ENCODE peak calls at places on chromosomes 1 and 21, in four cellular contexts. M, L, N and K are unnamed samples.
A peak's percentile ranks its signal among the peaks of the same experiment; 100 is the strongest.

GRCh38 chr1:39788758-39789570 is at the start of gene BMP8B:
- DNase-seq in M (peak; percentile 74), L (no peak), N (peak; percentile 82), K (no peak)

GRCh38 chr1:210687582-210688279 is 359.0 kb downstream of the HHAT start:
- DNase-seq in M (no peak), L (no peak), N (no peak), K (no peak)

GRCh38 chr1:71047635-71048607 is at the start of gene PTGER3:
- DNase-seq in M (peak; percentile 68), L (no peak), N (peak; percentile 48), K (no peak)

GRCh38 chr1:51336711-51337110 is 6.3 kb upstream of the TTC39A start:
- DNase-seq in M (no peak), L (no peak), N (no peak), K (no peak)

GRCh38 chr1:184362876-184363275 is 24.0 kb upstream of the C1orf21 start:
- DNase-seq in M (no peak), L (peak; percentile 0), N (no peak), K (peak; percentile 36)

GRCh38 chr21:41426656-41427311 is 745 bp downstream of the MX1 start:
- DNase-seq in M (no peak), L (no peak), N (no peak), K (no peak)

GRCh38 chr1:159065106-159065505 is 11.5 kb downstream of the AIM2 start:
- DNase-seq in M (no peak), L (no peak), N (no peak), K (no peak)

GRCh38 chr1:71465093-71465492 is 384.3 kb upstream of the ZRANB2 start:
- DNase-seq in M (no peak), L (no peak), N (no peak), K (no peak)

GRCh38 chr1:53350853-53351767 is 23.2 kb upstream of the LRP8 start:
- DNase-seq in M (no peak), L (no peak), N (no peak), K (no peak)

GRCh38 chr21:42302292-42302650 is 12.9 kb downstream of the TFF3 start:
- DNase-seq in M (no peak), L (no peak), N (no peak), K (no peak)

GRCh38 chr1:28437924-28438699 is 67.7 kb upstream of the RCC1 start:
- DNase-seq in M (peak; percentile 89), L (peak; percentile 89), N (peak; percentile 87), K (peak; percentile 92)

GRCh38 chr1:242523968-242524570 is 428 bp downstream of the PLD5 start:
- DNase-seq in M (no peak), L (no peak), N (no peak), K (no peak)

GRCh38 chr21:43889055-43889454 is 24.0 kb downstream of the AGPAT3 start:
- DNase-seq in M (no peak), L (no peak), N (no peak), K (no peak)

GRCh38 chr1:156115514-156116374 is 1.2 kb downstream of the LMNA start:
- DNase-seq in M (peak; percentile 88), L (peak; percentile 62), N (peak; percentile 66), K (no peak)

GRCh38 chr1:99970713-99971255 is 988 bp downstream of the SLC35A3 start:
- DNase-seq in M (no peak), L (no peak), N (no peak), K (no peak)

GRCh38 chr21:25809013-25809412 is 74.2 kb downstream of the GABPA start:
- DNase-seq in M (no peak), L (no peak), N (no peak), K (no peak)

GRCh38 chr1:234597894-234598293 is 12.1 kb downstream of the IRF2BP2 start:
- DNase-seq in M (no peak), L (peak; percentile 66), N (no peak), K (no peak)

GRCh38 chr1:2322065-2322571 is 69.2 kb downstream of the MORN1 start:
- DNase-seq in M (peak; percentile 88), L (peak; percentile 90), N (peak; percentile 84), K (peak; percentile 76)

GRCh38 chr1:169925505-169926482 is 32.1 kb upstream of the SCYL3 start:
- DNase-seq in M (no peak), L (no peak), N (no peak), K (no peak)

GRCh38 chr1:173503391-173503790 is 26.3 kb downstream of the PRDX6 start:
- DNase-seq in M (no peak), L (no peak), N (no peak), K (no peak)

GRCh38 chr1:150017206-150017750 is 6.8 kb upstream of the OTUD7B start:
- DNase-seq in M (no peak), L (no peak), N (peak; percentile 70), K (no peak)

GRCh38 chr1:71796044-71796443 is 486.3 kb downstream of the NEGR1 start:
- DNase-seq in M (no peak), L (no peak), N (no peak), K (no peak)

GRCh38 chr1:60101516-60101915 is 27.9 kb upstream of the C1orf87 start:
- DNase-seq in M (no peak), L (no peak), N (no peak), K (no peak)

GRCh38 chr1:212794561-212795014 is 2.9 kb downstream of the TATDN3 start:
- DNase-seq in M (no peak), L (no peak), N (no peak), K (no peak)

GRCh38 chr1:117347907-117348306 is 19.3 kb upstream of the MAN1A2 start:
- DNase-seq in M (no peak), L (no peak), N (no peak), K (no peak)

GRCh38 chr1:105027838-105028471 is 1278.3 kb downstream of the AMY1C start:
- DNase-seq in M (no peak), L (no peak), N (no peak), K (no peak)

GRCh38 chr1:231636157-231636556 is 9.6 kb downstream of the DISC1 start:
- DNase-seq in M (no peak), L (peak; percentile 74), N (no peak), K (no peak)

GRCh38 chr1:101181930-101182329 is 54.9 kb upstream of the S1PR1 start:
- DNase-seq in M (no peak), L (peak; percentile 52), N (no peak), K (no peak)

DNA sequence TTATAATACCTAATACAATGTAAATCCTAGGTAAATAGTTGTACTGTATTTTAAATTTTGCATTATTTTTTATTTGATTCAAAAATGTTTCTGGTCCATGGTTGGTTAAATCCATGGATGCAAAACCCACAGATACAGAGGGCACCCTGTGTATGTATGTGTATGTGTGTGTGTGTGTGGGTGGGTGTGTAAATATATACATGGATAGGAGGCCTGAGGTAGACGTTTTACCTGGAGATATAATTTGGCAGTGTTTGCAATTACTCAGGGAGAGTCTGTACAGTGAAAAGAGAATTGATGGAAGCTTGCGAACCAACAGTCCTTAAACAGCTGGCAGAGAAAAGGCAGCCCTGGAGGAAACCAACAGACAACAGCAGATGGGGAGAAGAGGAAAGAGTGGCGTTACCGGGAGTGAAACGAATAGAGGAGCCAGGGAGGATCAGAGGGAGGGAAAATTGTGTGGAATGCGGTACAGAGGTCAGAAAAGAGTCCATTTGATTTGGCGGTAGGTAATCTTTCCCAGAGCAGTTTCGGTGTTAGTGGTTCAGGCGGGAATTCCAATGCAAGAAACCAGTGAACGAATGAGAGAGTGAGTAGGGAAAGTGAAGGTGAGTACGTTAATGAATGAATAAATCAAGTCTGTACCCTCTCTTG is 47.9 kb upstream of the NBL1 start:
- DNase-seq in M (no peak), L (no peak), N (no peak), K (no peak)
- TF ChIP-seq CTCF in M (no peak), L (no peak), N (no peak), K (no peak)

DNA sequence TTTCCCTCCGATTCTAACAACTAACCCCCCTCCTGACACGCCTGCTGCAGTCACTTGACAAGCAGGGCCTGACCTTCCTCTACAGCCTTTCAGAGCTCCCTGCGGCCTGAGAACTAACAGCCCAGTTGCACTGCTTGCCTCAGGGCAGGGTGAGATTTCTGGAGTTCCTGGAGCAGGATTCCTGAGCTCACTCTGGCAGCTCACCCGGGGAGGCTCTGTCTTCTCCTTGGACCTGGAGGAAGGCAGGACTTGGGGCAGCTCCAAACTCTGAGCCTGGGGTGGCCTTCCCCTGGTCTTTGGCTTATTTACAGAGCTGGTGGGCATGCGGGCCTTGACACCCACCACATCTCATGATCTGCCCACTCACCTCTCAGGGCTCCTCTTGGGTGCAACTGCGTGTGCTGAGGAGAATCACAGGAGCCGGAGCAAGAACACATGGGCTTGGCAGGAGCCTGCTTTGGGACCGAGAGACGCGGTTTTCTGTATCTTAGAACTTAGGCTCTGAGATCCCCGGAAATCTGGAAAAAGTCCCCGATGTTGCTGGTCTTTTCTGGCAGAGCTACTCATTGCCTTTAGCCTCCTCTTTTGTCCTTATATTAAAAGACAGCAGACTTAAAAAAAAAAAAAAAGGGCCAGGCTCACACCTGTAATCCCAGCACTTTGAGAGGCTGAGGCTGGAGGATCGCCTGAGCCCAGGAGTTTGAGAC is 13.1 kb upstream of the SLC25A34 start:
- DNase-seq in M (no peak), L (no peak), N (no peak), K (no peak)
- H3K36me3 ChIP-seq in M (peaks cover 95% of the 10 kb centered on the region), L (peaks cover 33% of the 10 kb centered on the region), N (no peaks in the 10 kb centered on the region), K (peaks cover 41% of the 10 kb centered on the region)

DNA sequence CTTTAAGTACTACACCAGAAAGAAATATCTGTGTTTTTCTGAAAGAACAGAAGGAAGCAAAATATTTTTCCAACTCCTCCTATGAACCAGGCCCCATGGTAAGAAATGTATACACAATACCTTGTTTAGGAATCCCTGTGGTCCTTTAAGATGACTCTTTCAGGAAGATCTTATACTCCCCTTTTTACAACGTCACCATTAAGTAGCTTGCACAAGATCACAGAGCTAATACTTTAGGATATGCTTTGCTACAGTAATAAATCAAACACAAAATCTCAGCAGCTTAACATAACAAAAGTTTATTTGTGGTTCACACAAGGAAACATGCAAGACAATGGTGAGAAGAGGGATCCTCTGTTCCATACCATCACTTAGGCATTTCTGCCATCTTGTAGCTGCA is 8.9 kb upstream of the LAMB3 start:
- DNase-seq in M (no peak), L (no peak), N (no peak), K (no peak)
- H3K27me3 ChIP-seq in M (no peaks in the 10 kb centered on the region), L (no peaks in the 10 kb centered on the region), N (no peaks in the 10 kb centered on the region), K (peaks cover 2% of the 10 kb centered on the region)

DNA sequence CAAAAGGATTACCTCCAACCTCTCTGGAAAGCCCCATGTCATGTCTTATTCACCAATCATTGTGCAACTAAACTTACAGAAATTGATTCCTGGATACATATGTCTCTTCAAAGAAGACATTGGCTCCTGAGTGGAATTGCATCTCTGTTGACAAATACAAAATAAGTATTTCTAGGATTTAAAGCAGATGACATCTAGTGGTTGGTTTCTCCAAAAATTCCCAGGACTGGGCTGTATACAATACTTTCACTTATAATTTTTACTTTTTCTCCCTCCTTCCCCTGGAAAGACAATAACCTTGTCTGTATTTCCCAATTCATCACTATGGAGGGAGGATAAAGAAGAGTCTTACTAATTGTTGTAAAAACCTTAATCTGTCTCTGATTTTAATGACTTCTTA is 1347.4 kb downstream of the NCAM2 start:
- DNase-seq in M (no peak), L (no peak), N (no peak), K (no peak)
- TF ChIP-seq CTCF in M (no peak), L (no peak), N (no peak), K (no peak)

DNA sequence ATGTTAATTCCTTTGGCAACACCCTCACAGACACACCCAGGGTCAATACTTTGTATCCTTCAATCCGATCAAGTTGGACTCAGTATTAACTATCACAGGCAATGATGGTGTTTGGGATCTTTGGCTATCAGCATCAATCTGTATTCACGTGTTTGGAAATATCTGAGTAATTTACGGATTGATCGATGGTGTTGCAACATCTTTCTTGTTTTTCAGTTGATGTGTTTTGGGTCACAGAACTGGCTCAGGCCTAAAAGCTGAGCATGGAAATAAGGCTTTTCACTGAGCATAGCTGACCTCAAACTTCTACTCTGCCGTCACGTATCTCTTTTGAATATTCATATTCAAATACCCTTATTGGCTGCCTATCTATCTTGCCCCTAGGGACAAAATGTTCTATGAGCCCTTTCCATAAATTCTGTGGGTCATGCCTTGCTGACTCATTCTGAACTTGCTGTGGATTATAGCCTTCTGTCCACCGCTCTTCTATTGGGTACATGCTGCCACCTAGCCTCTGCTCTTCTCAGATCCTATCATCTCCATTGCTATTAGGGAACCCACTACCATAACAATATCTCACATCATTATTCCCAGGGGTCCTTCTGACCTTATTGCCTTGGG is 156.0 kb downstream of the PDE4B start:
- DNase-seq in M (no peak), L (peak; percentile 51), N (no peak), K (no peak)
- H3K36me3 ChIP-seq in M (no peaks in the 10 kb centered on the region), L (no peaks in the 10 kb centered on the region), N (no peaks in the 10 kb centered on the region), K (no peaks in the 10 kb centered on the region)